ENCODE peak calls at places on chromosomes 12 and 14, in five cellular contexts. S is posterior vena cava; J is cardiac fibroblast; E is activated naive CD4-positive, alpha-beta T cell; G is suprapubic skin. U is an unnamed sample.

GRCh38 chr12:98737327-98737722 is 92.2 kb downstream of the APAF1 start:
- DNase-seq in S (no peak), J (no peak), E (no peak), G (no peak), U (no peak)

GRCh38 chr14:96253140-96253539 is 2.9 kb upstream of the BDKRB1 start:
- DNase-seq in S (no peak), J (peak; percentile 88), E (no peak), G (no peak), U (no peak)

GRCh38 chr14:23125006-23125405 is 6.0 kb upstream of the CEBPE start:
- DNase-seq in S (no peak), J (no peak), E (no peak), G (no peak), U (no peak)

GRCh38 chr12:105813201-105813600 is 325.6 kb downstream of the NUAK1 start:
- DNase-seq in S (no peak), J (no peak), E (no peak), G (no peak), U (no peak)

GRCh38 chr14:53187921-53188463 is 34.9 kb upstream of the DDHD1 start:
- DNase-seq in S (no peak), J (no peak), E (no peak), G (no peak), U (no peak)

GRCh38 chr14:68127166-68127565 is 307.6 kb downstream of the RAD51B start:
- DNase-seq in S (no peak), J (no peak), E (no peak), G (no peak), U (no peak)

GRCh38 chr14:92143309-92143708 is 21.5 kb downstream of the CPSF2 start:
- DNase-seq in S (no peak), J (no peak), E (no peak), G (no peak), U (no peak)

GRCh38 chr14:90642239-90642717 is 174.0 kb downstream of the TTC7B start:
- DNase-seq in S (no peak), J (peak; percentile 63), E (no peak), G (no peak), U (no peak)

GRCh38 chr14:102930753-102931579 is 8.5 kb downstream of the AMN start:
- DNase-seq in S (no peak), J (no peak), E (no peak), G (no peak), U (peak; percentile 27)

GRCh38 chr12:113359133-113359938 is 949 bp downstream of the PLBD2 start:
- DNase-seq in S (peak; percentile 89), J (peak; percentile 43), E (no peak), G (no peak), U (peak; percentile 78)

GRCh38 chr14:54040851-54041250 is 84.2 kb upstream of the BMP4 start:
- DNase-seq in S (no peak), J (no peak), E (no peak), G (no peak), U (no peak)

GRCh38 chr14:55938249-55938791 is 179.9 kb upstream of the PELI2 start:
- DNase-seq in S (no peak), J (peak; percentile 50), E (no peak), G (no peak), U (peak; percentile 79)

GRCh38 chr12:66708704-66709443 is 30.0 kb upstream of the GRIP1 start:
- DNase-seq in S (no peak), J (peak; percentile 21), E (no peak), G (no peak), U (no peak)

GRCh38 chr12:6444031-6444430 is 724 bp upstream of the CD27 start:
- DNase-seq in S (no peak), J (no peak), E (no peak), G (no peak), U (no peak)

GRCh38 chr12:64797156-64797555 is 27.3 kb upstream of the TBC1D30 start:
- DNase-seq in S (no peak), J (no peak), E (no peak), G (no peak), U (no peak)

GRCh38 chr14:74476607-74477006 is 16.5 kb downstream of the NPC2 start:
- DNase-seq in S (no peak), J (no peak), E (no peak), G (no peak), U (no peak)

GRCh38 chr12:117188961-117189724 is 1.1 kb downstream of the FBXO21 start:
- DNase-seq in S (no peak), J (peak; percentile 62), E (no peak), G (peak; percentile 74), U (no peak)

GRCh38 chr14:49581961-49582210 is 4.3 kb downstream of the RPS29 start:
- DNase-seq in S (no peak), J (no peak), E (no peak), G (no peak), U (no peak)

GRCh38 chr12:121107681-121108080 is 25.0 kb upstream of the P2RX7 start:
- DNase-seq in S (no peak), J (no peak), E (no peak), G (no peak), U (no peak)

GRCh38 chr14:68757618-68758081 is 35.2 kb downstream of the ZFP36L1 start:
- DNase-seq in S (peak; percentile 86), J (peak; percentile 19), E (no peak), G (no peak), U (peak; percentile 51)

GRCh38 chr12:112261559-112261958 is 120.7 kb downstream of the HECTD4 start:
- DNase-seq in S (no peak), J (no peak), E (no peak), G (no peak), U (no peak)

GRCh38 chr12:59634254-59634653 is 38.4 kb downstream of the SLC16A7 start:
- DNase-seq in S (no peak), J (no peak), E (no peak), G (no peak), U (no peak)

GRCh38 chr14:103550451-103551337 is 11.8 kb downstream of the BAG5 start:
- DNase-seq in S (peak; percentile 85), J (no peak), E (no peak), G (peak; percentile 76), U (peak; percentile 66)

GRCh38 chr12:72297666-72298065 is 25.5 kb downstream of the TRHDE start:
- DNase-seq in S (no peak), J (no peak), E (no peak), G (no peak), U (no peak)

GRCh38 chr12:2677142-2677880 is 117.5 kb upstream of the FKBP4 start:
- DNase-seq in S (no peak), J (no peak), E (no peak), G (peak; percentile 67), U (no peak)

GRCh38 chr14:102907980-102908730 is 14.3 kb upstream of the AMN start:
- DNase-seq in S (peak; percentile 70), J (no peak), E (no peak), G (peak; percentile 60), U (no peak)

GRCh38 chr14:25622752-25623151 is 572.8 kb upstream of the STXBP6 start:
- DNase-seq in S (no peak), J (no peak), E (no peak), G (no peak), U (no peak)

GRCh38 chr12:47789141-47789540 is 16.1 kb downstream of the SLC48A1 start:
- DNase-seq in S (no peak), J (no peak), E (no peak), G (no peak), U (peak; percentile 20)

GRCh38 chr14:50714452-50715073 is 46.5 kb upstream of the SAV1 start:
- DNase-seq in S (no peak), J (peak; percentile 63), E (no peak), G (no peak), U (no peak)

GRCh38 chr12:127411141-127411915 is 855.6 kb upstream of the TMEM132C start:
- DNase-seq in S (no peak), J (no peak), E (no peak), G (no peak), U (no peak)

GRCh38 chr14:51093371-51094281 is 1.3 kb downstream of the TRIM9 start:
- DNase-seq in S (peak; percentile 82), J (no peak), E (peak; percentile 7), G (no peak), U (peak; percentile 63)

GRCh38 chr12:88597361-88597760 is 17.1 kb upstream of the KITLG start:
- DNase-seq in S (no peak), J (no peak), E (no peak), G (no peak), U (no peak)

U was measured in left ventricle myocardium superior.